ENCODE peak calls at places on chromosomes 12 and 14, in five cellular contexts. P, X, T, Q and K are unnamed samples.

GRCh38 chr12:104751024-104751570 is 207.0 kb downstream of the SLC41A2 start:
- DNase-seq in Q (no peak), X (no peak), T (no peak), P (peak), K (no peak)

GRCh38 chr12:118061011-118061875 is at the start of gene WSB2:
- DNase-seq in X (peak), P (peak), T (peak), Q (peak), K (no peak)

GRCh38 chr14:70317969-70318634 is 41.4 kb downstream of the COX16 start:
- DNase-seq in X (peak), Q (peak), T (no peak), P (peak), K (peak)

GRCh38 chr12:3216726-3217682 is 139.8 kb downstream of the TSPAN9 start:
- DNase-seq in T (peak), Q (no peak), P (no peak), X (no peak), K (no peak)

GRCh38 chr12:28699029-28699428 is 450.0 kb upstream of the FAR2 start:
- DNase-seq in P (no peak), T (no peak), X (no peak), Q (no peak), K (no peak)

GRCh38 chr12:77202457-77203060 is 137.2 kb upstream of the E2F7 start:
- DNase-seq in X (no peak), Q (no peak), P (no peak), T (no peak), K (no peak)

GRCh38 chr12:107356266-107356936 is 263.1 kb upstream of the CRY1 start:
- DNase-seq in T (no peak), P (no peak), Q (no peak), X (no peak), K (peak)

GRCh38 chr14:20772650-20773049 is 4.4 kb downstream of the EDDM3B start:
- DNase-seq in X (no peak), T (no peak), P (no peak), Q (no peak), K (no peak)

GRCh38 chr14:103205541-103205906 is 82.3 kb downstream of the TNFAIP2 start:
- DNase-seq in Q (no peak), P (no peak), X (no peak), T (no peak), K (no peak)

GRCh38 chr14:44283836-44284235 is 223.2 kb downstream of the FSCB start:
- DNase-seq in T (no peak), X (no peak), Q (no peak), P (no peak), K (no peak)

GRCh38 chr12:50322196-50322595 is 38.9 kb upstream of the LIMA1 start:
- DNase-seq in P (no peak), Q (peak), T (no peak), X (no peak), K (no peak)

DNA sequence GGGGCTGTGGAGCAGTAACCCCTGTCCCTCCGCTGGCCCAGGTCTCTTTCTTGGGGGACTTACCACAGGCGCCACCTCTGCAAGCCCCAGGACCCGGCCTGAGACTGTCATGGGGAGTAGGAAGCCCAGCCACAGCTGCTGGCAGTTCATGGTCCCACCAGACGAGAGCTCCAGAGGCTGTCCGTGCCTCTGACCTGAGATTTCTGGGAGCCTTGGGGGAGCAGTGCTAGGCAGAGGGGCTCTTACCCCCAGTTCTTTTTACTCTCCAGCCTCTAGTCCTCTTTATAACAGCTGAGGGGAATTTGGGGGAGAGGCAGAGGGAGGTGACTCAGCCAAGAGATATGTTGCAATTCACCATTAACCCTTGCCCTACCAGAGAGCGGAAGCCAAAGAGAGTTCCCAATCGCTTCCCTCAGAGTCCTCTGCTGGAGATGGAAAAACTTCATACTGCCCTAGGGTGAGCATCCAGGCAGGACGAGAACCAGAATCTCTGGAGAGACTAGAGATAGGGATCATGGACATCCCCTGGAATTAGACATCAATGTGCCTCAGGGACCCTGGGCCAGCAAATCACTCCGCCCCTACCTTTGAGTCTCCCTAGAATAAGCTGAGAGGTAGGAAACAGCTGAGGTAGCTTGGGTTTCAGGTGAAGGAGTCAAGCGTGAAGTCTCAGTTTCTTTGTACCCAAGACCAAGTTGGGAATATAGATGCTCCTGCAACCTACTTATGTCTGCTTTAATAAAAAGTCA is at the start of gene MMP19:
- DNase-seq in X (no peak), Q (no peak), P (no peak), T (no peak), K (peak)
- H3K4me3 ChIP-seq in X (no peak), Q (peak), P (no peak), T (peak), K (peak)

GRCh38 chr14:100104006-100104352 is 38.8 kb downstream of the EVL start:
- DNase-seq in X (no peak), T (no peak), P (no peak), Q (no peak), K (no peak)

GRCh38 chr14:100103261-100104005 is 38.2 kb downstream of the EVL start:
- DNase-seq in Q (no peak), P (no peak), T (no peak), X (no peak), K (no peak)

GRCh38 chr14:100105357-100106169 is 40.3 kb downstream of the EVL start:
- DNase-seq in X (no peak), P (no peak), T (no peak), Q (no peak), K (no peak)

GRCh38 chr14:100106260-100106659 is 41.0 kb downstream of the EVL start:
- DNase-seq in T (no peak), P (no peak), Q (no peak), X (no peak), K (no peak)

DNA sequence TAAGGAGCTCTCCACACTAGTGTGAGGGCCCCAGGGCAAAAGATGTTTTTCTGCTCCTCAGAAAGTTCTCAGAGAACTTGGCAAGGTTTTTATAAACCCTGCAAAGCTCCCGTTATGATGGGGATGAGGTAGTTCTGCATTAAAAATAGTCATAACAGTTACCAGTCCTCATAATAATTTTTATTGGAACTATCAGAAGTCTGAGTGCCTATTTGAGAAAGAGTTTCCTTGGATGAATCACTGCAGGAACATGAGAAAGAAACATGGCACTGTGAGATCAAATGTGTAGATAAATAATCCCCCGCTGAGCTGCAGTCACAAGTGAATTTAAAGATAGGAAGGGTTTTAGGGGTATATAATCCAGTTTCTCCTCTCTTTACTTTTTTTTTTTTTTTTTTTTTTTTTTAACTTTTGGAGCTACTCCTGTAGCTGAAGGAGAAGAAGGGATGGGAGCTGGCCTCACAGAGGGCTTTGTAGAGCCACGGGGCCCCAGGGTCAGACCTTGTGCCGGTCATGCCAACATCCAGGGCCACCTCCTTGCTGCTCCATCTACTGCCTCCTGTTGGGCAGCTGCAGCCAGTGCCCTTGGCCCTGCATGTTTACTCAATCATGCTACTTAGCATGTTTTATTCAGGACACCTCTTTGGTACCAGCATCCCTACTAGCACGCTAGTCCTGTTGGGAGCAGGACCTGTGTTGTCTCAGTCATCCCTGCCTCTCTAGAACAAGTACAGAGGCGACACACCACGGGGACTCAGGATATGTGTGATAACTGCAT is 39.5 kb downstream of the EVL start:
- DNase-seq in X (no peak), P (no peak), Q (no peak), T (no peak), K (peak)
- TF ChIP-seq CTCF in X (peak), P (peak), Q (no peak), T (no peak), K (no peak)

GRCh38 chr12:6902448-6902847 is 2.2 kb upstream of the LRRC23 start:
- DNase-seq in T (no peak), X (no peak), Q (no peak), P (no peak), K (no peak)

GRCh38 chr12:6899837-6900519 is 4.6 kb upstream of the LRRC23 start:
- DNase-seq in T (no peak), X (no peak), Q (peak), P (no peak), K (peak)

GRCh38 chr12:6905414-6906040 is 905 bp downstream of the LRRC23 start:
- DNase-seq in X (no peak), P (no peak), Q (no peak), T (no peak), K (no peak)

GRCh38 chr12:6904280-6905276 is at the start of gene LRRC23:
- DNase-seq in X (peak), P (peak), T (peak), Q (peak), K (peak)

DNA sequence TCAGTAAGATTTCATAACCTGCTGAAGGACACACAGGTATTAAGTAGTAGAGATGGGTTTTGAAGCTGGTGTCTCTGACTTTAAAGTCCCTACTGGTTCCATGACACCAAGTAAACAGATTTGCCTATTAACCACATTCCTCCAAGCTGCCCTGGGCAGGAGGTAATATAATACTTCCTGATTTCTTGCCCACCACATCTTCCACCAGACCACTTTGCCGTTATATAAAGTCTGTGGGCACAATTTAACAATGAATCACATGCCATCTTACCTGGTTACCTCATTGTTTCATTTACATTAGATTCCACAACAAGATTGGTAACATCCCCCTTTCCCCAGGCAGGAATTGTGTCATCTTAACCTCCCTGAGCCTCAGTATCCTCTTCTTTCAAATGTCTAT is 910 bp upstream of the LRRC23 start:
- DNase-seq in T (no peak), X (no peak), Q (no peak), P (no peak), K (no peak)
- H3K4me3 ChIP-seq in T (no peak), X (no peak), Q (no peak), P (no peak), K (no peak)

GRCh38 chr14:64937821-64938193 is 4.7 kb downstream of the GPX2 start:
- DNase-seq in T (no peak), Q (no peak), P (no peak), X (no peak), K (no peak)
- TF ChIP-seq CTCF in T (peak), Q (no peak), P (peak), X (no peak), K (peak)

DNA sequence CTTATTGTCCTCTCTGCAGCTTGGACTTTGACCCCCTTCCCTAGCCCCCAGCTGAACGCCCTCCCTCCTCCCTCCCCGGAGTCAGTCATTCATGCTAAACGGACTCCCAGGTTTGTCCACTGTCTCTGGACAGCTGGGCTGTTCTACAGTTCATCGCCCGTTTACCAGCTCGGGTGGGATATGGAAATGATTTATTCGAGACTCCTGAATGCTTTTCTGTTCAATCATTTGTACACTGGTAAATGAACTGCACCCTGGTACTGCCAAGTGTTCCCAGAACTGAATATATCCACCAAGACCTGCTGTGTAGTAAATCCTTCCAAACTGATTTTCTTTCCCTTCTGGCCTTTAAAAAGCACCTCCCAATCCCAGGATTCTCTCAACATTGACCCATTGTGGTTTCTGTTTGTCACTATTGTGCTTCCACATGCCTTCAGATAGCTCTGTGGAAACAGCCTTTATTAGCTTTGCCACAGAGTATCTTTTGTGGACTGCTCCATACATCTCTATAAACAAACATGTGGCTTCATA is 849 bp upstream of the KIF21A start:
- DNase-seq in P (peak), X (no peak), T (no peak), Q (no peak), K (no peak)
- H3K4me3 ChIP-seq in P (peak), X (peak), T (peak), Q (peak), K (peak)

GRCh38 chr12:67457799-67458680 is 188.9 kb downstream of the CAND1 start:
- DNase-seq in T (no peak), X (peak), Q (no peak), P (no peak), K (no peak)
- TF ChIP-seq CTCF in T (no peak), X (peak), Q (no peak), P (peak), K (peak)